ENCODE peak calls at places on chromosome 6, in eight cellular contexts. One of them, this sample, is unnamed.

GRCh38 chr6:167225903-167226508 is 65.1 kb upstream of the UNC93A start:
- DNase-seq in posterior vena cava: no peak
- DNase-seq in CD8-positive, alpha-beta memory T cell: no peak
- DNase-seq in SHP77: no peak
- DNase-seq in psoas muscle: no peak
- DNase-seq in NCI-H2029 treated with DMSO at 0.1 percent for 48 hours: no peak
- DNase-seq in ovary: no peak
- DNase-seq in stimulated activated CD8-positive, alpha-beta memory T cell treated with anti-CD3 and anti-CD28 coated beads, Interleukin-4, amount 100 ng/mL, for 1 hour: no peak
- DNase-seq in this sample: no peak

GRCh38 chr6:40293824-40294188 is 293.4 kb downstream of the LRFN2 start:
- DNase-seq in psoas muscle: no peak
- DNase-seq in ovary: no peak
- DNase-seq in SHP77: no peak
- DNase-seq in posterior vena cava: no peak
- DNase-seq in NCI-H2029 treated with DMSO at 0.1 percent for 48 hours: no peak
- DNase-seq in CD8-positive, alpha-beta memory T cell: no peak
- DNase-seq in stimulated activated CD8-positive, alpha-beta memory T cell treated with anti-CD3 and anti-CD28 coated beads, Interleukin-4, amount 100 ng/mL, for 1 hour: no peak
- DNase-seq in this sample: no peak

GRCh38 chr6:39669943-39670342 is 55.3 kb downstream of the KIF6 start:
- DNase-seq in ovary: no peak
- DNase-seq in SHP77: no peak
- DNase-seq in NCI-H2029 treated with DMSO at 0.1 percent for 48 hours: no peak
- DNase-seq in stimulated activated CD8-positive, alpha-beta memory T cell treated with anti-CD3 and anti-CD28 coated beads, Interleukin-4, amount 100 ng/mL, for 1 hour: no peak
- DNase-seq in CD8-positive, alpha-beta memory T cell: no peak
- DNase-seq in posterior vena cava: no peak
- DNase-seq in psoas muscle: no peak
- DNase-seq in this sample: no peak

GRCh38 chr6:36196049-36196879 is at the start of gene BRPF3:
- DNase-seq in SHP77: peak; percentile 42
- DNase-seq in stimulated activated CD8-positive, alpha-beta memory T cell treated with anti-CD3 and anti-CD28 coated beads, Interleukin-4, amount 100 ng/mL, for 1 hour: peak; percentile 34
- DNase-seq in psoas muscle: peak; percentile 83
- DNase-seq in NCI-H2029 treated with DMSO at 0.1 percent for 48 hours: peak; percentile 56
- DNase-seq in ovary: peak; percentile 86
- DNase-seq in posterior vena cava: peak; percentile 93
- DNase-seq in CD8-positive, alpha-beta memory T cell: peak; percentile 66
- DNase-seq in this sample: peak; percentile 80

GRCh38 chr6:43228951-43229802 is at the start of gene DNPH1:
- DNase-seq in SHP77: peak; percentile 33
- DNase-seq in stimulated activated CD8-positive, alpha-beta memory T cell treated with anti-CD3 and anti-CD28 coated beads, Interleukin-4, amount 100 ng/mL, for 1 hour: peak; percentile 42
- DNase-seq in psoas muscle: peak; percentile 78
- DNase-seq in NCI-H2029 treated with DMSO at 0.1 percent for 48 hours: no peak
- DNase-seq in CD8-positive, alpha-beta memory T cell: peak; percentile 69
- DNase-seq in posterior vena cava: peak; percentile 93
- DNase-seq in ovary: peak; percentile 75
- DNase-seq in this sample: peak; percentile 75

GRCh38 chr6:84411060-84411629 is 183.7 kb upstream of the CEP162 start:
- DNase-seq in posterior vena cava: no peak
- DNase-seq in NCI-H2029 treated with DMSO at 0.1 percent for 48 hours: no peak
- DNase-seq in psoas muscle: no peak
- DNase-seq in stimulated activated CD8-positive, alpha-beta memory T cell treated with anti-CD3 and anti-CD28 coated beads, Interleukin-4, amount 100 ng/mL, for 1 hour: no peak
- DNase-seq in SHP77: no peak
- DNase-seq in ovary: no peak
- DNase-seq in CD8-positive, alpha-beta memory T cell: no peak
- DNase-seq in this sample: peak; percentile 45

GRCh38 chr6:13453172-13453552 is 34.2 kb downstream of the GFOD1 start:
- DNase-seq in posterior vena cava: no peak
- DNase-seq in stimulated activated CD8-positive, alpha-beta memory T cell treated with anti-CD3 and anti-CD28 coated beads, Interleukin-4, amount 100 ng/mL, for 1 hour: no peak
- DNase-seq in SHP77: no peak
- DNase-seq in NCI-H2029 treated with DMSO at 0.1 percent for 48 hours: no peak
- DNase-seq in ovary: no peak
- DNase-seq in psoas muscle: no peak
- DNase-seq in CD8-positive, alpha-beta memory T cell: no peak
- DNase-seq in this sample: no peak

GRCh38 chr6:163806761-163807499 is 392.4 kb downstream of the QKI start:
- DNase-seq in SHP77: no peak
- DNase-seq in psoas muscle: no peak
- DNase-seq in ovary: no peak
- DNase-seq in posterior vena cava: no peak
- DNase-seq in NCI-H2029 treated with DMSO at 0.1 percent for 48 hours: no peak
- DNase-seq in CD8-positive, alpha-beta memory T cell: no peak
- DNase-seq in stimulated activated CD8-positive, alpha-beta memory T cell treated with anti-CD3 and anti-CD28 coated beads, Interleukin-4, amount 100 ng/mL, for 1 hour: no peak
- DNase-seq in this sample: no peak

GRCh38 chr6:138577151-138577915 is 78.0 kb upstream of the NHSL1 start:
- DNase-seq in stimulated activated CD8-positive, alpha-beta memory T cell treated with anti-CD3 and anti-CD28 coated beads, Interleukin-4, amount 100 ng/mL, for 1 hour: no peak
- DNase-seq in CD8-positive, alpha-beta memory T cell: no peak
- DNase-seq in NCI-H2029 treated with DMSO at 0.1 percent for 48 hours: peak; percentile 83
- DNase-seq in SHP77: peak; percentile 85
- DNase-seq in ovary: no peak
- DNase-seq in posterior vena cava: no peak
- DNase-seq in psoas muscle: no peak
- DNase-seq in this sample: peak; percentile 29